ENCODE peak calls at places on chromosomes 5 and 9, in four cellular contexts. R is AG09309, A is LoVo, O is C1 segment of cervical spinal cord. H is an unnamed sample.
A peak's percentile ranks its signal among the peaks of the same experiment; 100 is the strongest.

GRCh38 chr9:100598641-100599145 is 20.8 kb downstream of the CAVIN4 start:
- DNase-seq in R (no peak), A (peak; percentile 89), O (peak; percentile 33), H (peak; percentile 86)

GRCh38 chr5:150017606-150018005 is 17.1 kb downstream of the HMGXB3 start:
- DNase-seq in O (no peak), A (no peak), R (no peak), H (no peak)

GRCh38 chr5:124581866-124582650 is 164.4 kb downstream of the ZNF608 start:
- DNase-seq in A (no peak), O (no peak), R (no peak), H (no peak)

GRCh38 chr9:76255781-76256455 is 138.3 kb downstream of the RFK start:
- DNase-seq in R (peak; percentile 88), A (no peak), O (no peak), H (no peak)

GRCh38 chr5:1009359-1010180 is 968 bp downstream of the NKD2 start:
- DNase-seq in A (no peak), R (no peak), O (no peak), H (no peak)

GRCh38 chr9:3508531-3509374 is 17.0 kb downstream of the RFX3 start:
- DNase-seq in O (no peak), R (no peak), A (peak; percentile 61), H (no peak)

GRCh38 chr5:168879929-168880328 is 300.8 kb upstream of the PANK3 start:
- DNase-seq in R (no peak), O (no peak), A (no peak), H (no peak)

GRCh38 chr9:16501098-16501663 is 369.3 kb downstream of the BNC2 start:
- DNase-seq in O (no peak), A (no peak), R (no peak), H (no peak)

GRCh38 chr9:94920439-94920951 is 194.0 kb downstream of the AOPEP start:
- DNase-seq in O (no peak), R (no peak), A (no peak), H (peak; percentile 78)

GRCh38 chr9:125750656-125751035 is 3.5 kb downstream of the PBX3 start:
- DNase-seq in O (no peak), R (no peak), A (no peak), H (peak; percentile 19)

GRCh38 chr9:94534901-94535300 is 20.0 kb upstream of the PCAT7 start:
- DNase-seq in A (no peak), R (no peak), O (no peak), H (no peak)

GRCh38 chr9:127419306-127419705 is 4.9 kb upstream of the ZNF79 start:
- DNase-seq in O (no peak), A (no peak), R (no peak), H (no peak)

GRCh38 chr9:16960084-16960483 is 89.6 kb upstream of the BNC2 start:
- DNase-seq in O (no peak), R (no peak), A (no peak), H (no peak)

GRCh38 chr5:175223336-175223735 is 220.6 kb downstream of the DRD1 start:
- DNase-seq in R (no peak), O (no peak), A (no peak), H (no peak)

GRCh38 chr9:135559606-135560005 is 1.9 kb upstream of the PAEP start:
- DNase-seq in A (no peak), O (no peak), R (no peak), H (no peak)

GRCh38 chr9:123201083-123201482 is 67.3 kb downstream of the STRBP start:
- DNase-seq in A (no peak), O (no peak), R (no peak), H (no peak)

H was measured in BE2C.